ENCODE peak calls at places on chromosomes 3 and 15, in ten cellular contexts. P is OCI-LY7, T is left lung, R is BJ, A is spleen, Q is astrocyte of the spinal cord, C is breast epithelium, F is uterus, J is IMR-90, Z is brain microvascular endothelial cell. I is an unnamed sample.

GRCh38 chr3:181279239-181279565 is 289.7 kb upstream of the DNAJC19 start:
- DNase-seq in J (no peak), P (no peak), Z (no peak), A (no peak), C (no peak), Q (no peak), T (no peak), R (no peak), F (no peak), I (no peak)

GRCh38 chr15:49297584-49297983 is 125.5 kb upstream of the FGF7 start:
- DNase-seq in R (no peak), J (no peak), A (no peak), T (no peak), P (no peak), Z (no peak), F (no peak), C (no peak), Q (no peak), I (no peak)

GRCh38 chr3:40097507-40098117 is 211.9 kb upstream of the EIF1B start:
- DNase-seq in F (no peak), A (no peak), Q (no peak), C (no peak), R (no peak), T (no peak), J (no peak), P (no peak), Z (no peak), I (no peak)

GRCh38 chr3:153338487-153338886 is 176.5 kb downstream of the RAP2B start:
- DNase-seq in P (no peak), T (no peak), R (no peak), C (no peak), A (no peak), F (no peak), Q (peak), J (peak), Z (peak), I (peak)

GRCh38 chr3:12556243-12556722 is 604 bp upstream of the MKRN2 start:
- DNase-seq in P (no peak), T (no peak), Q (no peak), R (no peak), Z (no peak), C (no peak), J (no peak), A (no peak), F (no peak), I (no peak)

GRCh38 chr3:69763976-69764851 is 24.9 kb downstream of the MITF start:
- DNase-seq in A (no peak), R (no peak), J (no peak), F (no peak), P (no peak), C (no peak), Q (no peak), Z (no peak), T (no peak), I (no peak)

GRCh38 chr15:89330119-89330518 is 4.5 kb downstream of the POLG start:
- DNase-seq in F (no peak), T (no peak), J (no peak), C (no peak), Z (no peak), P (no peak), Q (no peak), R (no peak), A (no peak), I (no peak)

GRCh38 chr15:38072507-38073277 is 138.3 kb downstream of the TMCO5A start:
- DNase-seq in J (peak), T (peak), P (peak), Z (peak), A (peak), C (peak), Q (peak), F (peak), R (no peak), I (no peak)

GRCh38 chr3:122102191-122102935 is 47.2 kb downstream of the CD86 start:
- DNase-seq in Z (no peak), P (no peak), C (no peak), A (no peak), F (no peak), J (no peak), T (no peak), R (no peak), Q (no peak), I (no peak)

GRCh38 chr3:41224120-41224806 is 25.0 kb downstream of the CTNNB1 start:
- DNase-seq in T (no peak), P (no peak), C (no peak), J (peak), Q (peak), A (no peak), R (no peak), Z (peak), F (no peak), I (peak)

GRCh38 chr15:83436513-83437158 is 10.5 kb upstream of the SH3GL3 start:
- DNase-seq in F (no peak), P (peak), C (no peak), T (no peak), J (peak), Z (peak), Q (peak), A (no peak), R (no peak), I (peak)

GRCh38 chr15:59327942-59328341 is 44.7 kb downstream of the MYO1E start:
- DNase-seq in P (no peak), Z (no peak), T (no peak), J (no peak), A (peak), C (no peak), R (no peak), Q (no peak), F (no peak), I (no peak)

GRCh38 chr3:37945407-37945802 is 45.2 kb upstream of the VILL start:
- DNase-seq in R (no peak), F (no peak), J (no peak), C (no peak), P (no peak), T (no peak), Z (no peak), A (no peak), Q (no peak), I (no peak)

GRCh38 chr15:93087825-93088199 is 1.2 kb downstream of the RGMA start:
- DNase-seq in J (peak), A (peak), Q (peak), F (peak), C (peak), Z (peak), R (no peak), P (peak), T (no peak), I (no peak)

GRCh38 chr3:107346559-107346958 is 30.7 kb upstream of the CCDC54 start:
- DNase-seq in Z (no peak), T (no peak), A (no peak), Q (no peak), C (no peak), J (no peak), R (no peak), P (no peak), F (no peak), I (no peak)

GRCh38 chr3:195895078-195895899 is 13.1 kb downstream of the TNK2 start:
- DNase-seq in C (peak), J (peak), A (peak), Z (no peak), Q (no peak), P (peak), T (peak), F (peak), R (no peak), I (no peak)

GRCh38 chr15:68151277-68151676 is 53.9 kb downstream of the CALML4 start:
- DNase-seq in Q (peak), P (no peak), F (no peak), Z (peak), A (no peak), J (peak), T (no peak), R (no peak), C (no peak), I (no peak)

GRCh38 chr3:20575153-20575552 is 389.1 kb upstream of the SGO1 start:
- DNase-seq in Q (peak), T (no peak), Z (peak), A (no peak), F (no peak), C (no peak), P (no peak), R (peak), J (peak), I (peak)

GRCh38 chr3:133295199-133295901 is 104.5 kb upstream of the BFSP2 start:
- DNase-seq in P (no peak), C (no peak), J (peak), Z (peak), T (no peak), Q (peak), F (no peak), R (no peak), A (no peak), I (no peak)

GRCh38 chr15:73286356-73286755 is 82.4 kb downstream of the HCN4 start:
- DNase-seq in J (peak), P (no peak), C (no peak), Q (no peak), T (no peak), R (no peak), A (no peak), F (no peak), Z (peak), I (no peak)

GRCh38 chr3:74897006-74897405 is 282.5 kb upstream of the CNTN3 start:
- DNase-seq in F (no peak), J (no peak), C (no peak), A (no peak), T (no peak), Z (no peak), P (no peak), R (no peak), Q (no peak), I (no peak)

GRCh38 chr3:119322523-119323400 is 28.6 kb downstream of the ARHGAP31 start:
- DNase-seq in R (peak), Q (peak), Z (peak), F (peak), A (peak), P (peak), J (peak), T (peak), C (peak), I (no peak)

GRCh38 chr3:78737988-78738387 is 1029.8 kb downstream of the ROBO1 start:
- DNase-seq in R (no peak), P (no peak), J (no peak), F (no peak), Q (no peak), A (no peak), C (no peak), Z (no peak), T (no peak), I (no peak)

DNA sequence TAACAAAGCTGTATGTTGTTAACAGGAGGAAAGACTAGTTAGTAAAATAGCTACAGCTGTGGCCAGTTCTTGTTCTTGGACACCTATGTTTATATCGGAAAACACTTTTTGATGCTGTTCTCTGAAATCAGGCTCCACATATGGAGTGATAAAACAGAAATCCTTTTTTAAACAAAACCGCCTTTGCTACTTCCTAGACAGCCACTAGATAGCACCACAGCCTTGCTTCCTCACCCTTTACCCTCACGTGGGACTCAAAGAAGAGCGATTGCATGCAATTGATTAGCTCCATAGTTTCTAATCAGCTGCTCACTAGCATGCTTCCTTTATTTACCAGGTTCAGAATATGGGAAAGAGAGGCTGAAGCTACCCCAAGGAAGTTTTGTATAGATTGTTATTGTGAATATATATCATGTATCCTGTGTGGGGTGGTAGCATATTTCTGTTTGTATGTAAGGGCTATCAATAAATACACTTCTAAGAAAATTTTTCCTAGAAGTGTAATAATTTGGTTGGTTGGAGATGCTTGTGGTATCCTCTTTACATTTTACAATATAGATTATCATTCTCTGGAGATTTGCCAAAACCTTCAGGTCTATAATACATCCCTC is 4.3 kb upstream of the MTFMT start:
- DNase-seq in F (no peak), Q (peak), J (peak), C (no peak), P (peak), Z (peak), T (no peak), A (no peak), R (no peak), I (no peak)
- TF ChIP-seq CTCF in F (peak), Q (peak), J (peak), C (no peak), P (peak), Z (peak), T (no peak), A (no peak), R (peak), I (peak)

GRCh38 chr3:112650472-112650871 is 9.5 kb upstream of the CCDC80 start:
- DNase-seq in T (no peak), Z (no peak), C (no peak), J (peak), A (no peak), Q (peak), F (no peak), P (no peak), R (no peak), I (no peak)

GRCh38 chr3:112646623-112647022 is 5.7 kb upstream of the CCDC80 start:
- DNase-seq in R (no peak), A (no peak), C (no peak), Q (no peak), P (no peak), Z (no peak), T (no peak), F (no peak), J (no peak), I (no peak)

GRCh38 chr3:112649478-112649735 is 8.5 kb upstream of the CCDC80 start:
- DNase-seq in A (no peak), J (peak), R (peak), C (no peak), P (no peak), F (no peak), Z (no peak), Q (peak), T (no peak), I (peak)

GRCh38 chr3:112644453-112644852 is 3.5 kb upstream of the CCDC80 start:
- DNase-seq in P (no peak), A (no peak), Q (no peak), F (no peak), T (no peak), Z (no peak), C (no peak), J (no peak), R (no peak), I (no peak)

GRCh38 chr3:112647122-112647521 is 6.2 kb upstream of the CCDC80 start:
- DNase-seq in C (no peak), R (no peak), J (peak), A (no peak), P (no peak), T (no peak), F (no peak), Q (peak), Z (peak), I (peak)
- H3K4me3 ChIP-seq in C (no peak), R (no peak), J (no peak), A (no peak), P (no peak), T (no peak), F (no peak), Q (no peak), Z (no peak), I (no peak)

DNA sequence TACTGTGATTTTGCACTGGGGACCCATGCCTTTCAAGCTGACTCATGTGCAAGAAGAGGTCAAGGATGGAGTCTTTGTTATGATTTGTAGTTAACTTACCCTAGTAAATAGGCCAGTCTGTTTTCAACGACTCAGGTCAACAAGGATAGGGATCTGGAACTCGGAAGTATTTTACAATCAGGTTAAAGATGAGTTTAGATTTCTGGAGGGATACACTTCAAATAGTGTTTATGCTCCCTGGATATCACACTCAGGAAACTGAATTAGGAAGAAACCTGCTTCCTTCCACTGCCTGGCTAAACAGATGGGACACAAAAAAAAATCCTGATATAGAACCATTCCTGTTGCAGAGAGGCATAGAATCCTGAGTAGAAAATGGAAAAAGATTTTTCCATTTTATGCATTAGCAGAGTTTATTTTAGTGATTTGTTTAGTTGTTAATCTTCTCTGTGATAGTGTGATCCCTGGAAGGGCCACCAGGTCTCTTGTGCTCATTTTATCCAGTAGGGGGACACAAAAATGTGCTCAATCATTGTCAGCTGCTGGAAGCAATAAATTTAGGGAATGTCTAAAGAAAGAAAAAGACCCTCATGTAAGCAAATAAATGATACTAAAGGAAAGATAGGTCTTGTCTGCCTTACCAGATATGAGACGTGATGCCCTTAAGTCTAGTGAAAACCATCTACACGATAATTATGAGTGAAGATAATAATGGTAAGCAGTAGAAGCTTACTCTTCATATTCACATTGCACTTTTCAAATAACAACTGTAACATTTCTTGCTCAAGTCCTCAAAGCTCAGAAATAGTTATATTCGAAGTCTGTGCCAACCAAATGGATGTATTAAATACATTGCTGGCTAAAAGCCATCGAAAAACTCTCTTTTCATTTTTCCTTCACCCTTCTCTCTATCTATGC is 452.1 kb upstream of the KCNMB2 start:
- DNase-seq in F (no peak), P (no peak), C (no peak), T (no peak), Q (peak), A (no peak), R (no peak), Z (peak), J (no peak), I (no peak)
- TF ChIP-seq CTCF in F (peak), P (peak), C (no peak), T (peak), Q (peak), A (no peak), R (peak), Z (peak), J (peak), I (peak)

GRCh38 chr3:134369231-134369741 is 5.0 kb downstream of the AMOTL2 start:
- DNase-seq in Q (peak), F (no peak), Z (peak), C (no peak), J (peak), A (peak), T (no peak), P (no peak), R (no peak), I (no peak)

GRCh38 chr3:134369861-134370596 is 4.2 kb downstream of the AMOTL2 start:
- DNase-seq in Q (no peak), T (no peak), R (no peak), C (no peak), Z (no peak), P (no peak), J (no peak), A (peak), F (no peak), I (no peak)

GRCh38 chr3:134371542-134372324 is 2.5 kb downstream of the AMOTL2 start:
- DNase-seq in T (no peak), C (no peak), R (no peak), J (peak), A (peak), F (no peak), Q (no peak), P (no peak), Z (peak), I (no peak)

GRCh38 chr3:134372405-134373277 is 1.6 kb downstream of the AMOTL2 start:
- DNase-seq in C (no peak), F (no peak), Q (no peak), T (no peak), R (no peak), Z (no peak), A (peak), J (peak), P (no peak), I (no peak)

DNA sequence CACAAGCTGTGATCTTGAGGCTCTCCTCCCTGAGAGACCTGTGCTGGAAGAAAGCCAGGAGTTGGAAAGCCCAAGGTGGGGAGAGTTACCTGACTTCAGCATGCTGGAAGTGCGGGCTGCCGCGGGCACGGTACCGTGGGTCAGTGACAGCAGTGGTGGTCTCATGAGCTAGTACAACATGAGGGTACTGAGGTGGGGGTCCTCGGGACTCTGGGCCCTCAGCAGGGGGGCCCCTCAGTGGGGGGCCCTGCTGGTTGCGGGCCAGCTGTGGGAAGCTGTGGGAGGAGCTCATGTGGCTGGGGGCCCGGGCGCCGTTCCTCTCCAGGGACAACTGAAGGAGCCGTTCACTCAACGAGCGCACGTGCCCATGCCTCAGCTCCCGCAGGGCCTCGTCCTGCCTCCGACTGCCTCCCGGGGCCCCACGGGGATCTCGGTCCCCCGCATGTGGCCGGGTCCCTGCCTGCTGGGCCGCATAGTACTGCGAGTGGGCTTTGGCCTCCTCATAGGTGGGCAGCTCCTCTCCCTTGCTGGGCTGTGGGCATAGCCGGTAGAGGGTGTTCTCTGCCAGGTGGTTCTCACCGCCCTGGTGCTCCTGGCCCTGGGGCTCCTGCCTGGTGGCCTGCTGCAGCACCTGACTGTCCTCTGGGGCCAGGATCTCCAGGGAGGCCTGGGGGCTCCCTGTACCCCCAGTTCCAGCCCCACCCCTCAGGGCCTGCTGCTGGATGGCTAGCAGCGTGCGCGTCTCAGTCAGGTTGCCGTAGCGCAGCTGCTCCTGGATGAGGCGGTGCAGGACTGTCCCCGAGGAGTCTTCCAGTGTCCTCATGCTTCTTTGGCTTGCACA is 3.4 kb downstream of the AMOTL2 start:
- DNase-seq in T (peak), R (no peak), F (no peak), P (no peak), Z (no peak), Q (no peak), A (peak), C (no peak), J (no peak), I (no peak)
- H3K4me3 ChIP-seq in T (no peak), R (peak), F (no peak), P (no peak), Z (no peak), Q (peak), A (no peak), C (peak), J (peak), I (peak)

GRCh38 chr3:156816091-156816793 is 9.9 kb upstream of the LEKR1 start:
- DNase-seq in Z (peak), P (no peak), J (peak), Q (peak), A (peak), C (no peak), T (peak), F (peak), R (peak), I (no peak)
- TF ChIP-seq CTCF in Z (no peak), P (no peak), J (no peak), Q (no peak), A (peak), C (no peak), T (no peak), F (no peak), R (peak), I (no peak)

GRCh38 chr3:126354776-126355175 is 2.4 kb downstream of the KLF15 start:
- DNase-seq in C (no peak), Z (no peak), J (no peak), A (peak), F (no peak), R (no peak), T (peak), Q (no peak), P (no peak), I (no peak)

GRCh38 chr3:126356373-126357298 is 572 bp downstream of the KLF15 start:
- DNase-seq in R (no peak), C (no peak), J (no peak), Q (no peak), P (peak), F (peak), A (peak), T (peak), Z (no peak), I (no peak)

GRCh38 chr3:126355251-126355650 is 2.0 kb downstream of the KLF15 start:
- DNase-seq in J (no peak), C (no peak), Q (no peak), P (peak), R (no peak), T (peak), F (no peak), Z (no peak), A (peak), I (no peak)

GRCh38 chr3:126357299-126358037 is at the start of gene KLF15:
- DNase-seq in A (peak), Z (peak), P (peak), R (no peak), C (peak), Q (peak), T (peak), F (peak), J (peak), I (no peak)

GRCh38 chr3:126355777-126356372 is 1.3 kb downstream of the KLF15 start:
- DNase-seq in T (peak), C (peak), P (peak), J (peak), A (peak), F (peak), R (no peak), Z (peak), Q (peak), I (no peak)
- H3K4me3 ChIP-seq in T (peak), C (peak), P (peak), J (peak), A (peak), F (peak), R (peak), Z (peak), Q (peak), I (peak)